ENCODE peak calls at places on chromosomes 5 and 9, in ten cellular contexts. G, K, Q, J, X, A, O, E, Y and S are unnamed samples.

GRCh38 chr9:135565141-135565628 is 3.6 kb downstream of the PAEP start:
- DNase-seq in G (no peak), K (peak), Q (no peak), J (no peak), X (peak), A (peak), O (no peak), E (no peak), Y (no peak), S (no peak)

GRCh38 chr5:10760033-10760975 is 730 bp downstream of the DAP start:
- DNase-seq in G (peak), K (no peak), Q (peak), J (peak), X (peak), A (peak), O (peak), E (peak), Y (no peak), S (no peak)

GRCh38 chr5:168152660-168153059 is 138.8 kb upstream of the WWC1 start:
- DNase-seq in G (no peak), K (no peak), Q (no peak), J (no peak), X (no peak), A (no peak), O (no peak), E (no peak), Y (no peak), S (no peak)

GRCh38 chr5:149588947-149589346 is 7.6 kb downstream of the ARHGEF37 start:
- DNase-seq in G (no peak), K (no peak), Q (no peak), J (no peak), X (no peak), A (no peak), O (no peak), E (no peak), Y (no peak), S (no peak)

GRCh38 chr5:109404428-109404960 is 5.3 kb downstream of the PJA2 start:
- DNase-seq in G (no peak), K (no peak), Q (no peak), J (no peak), X (no peak), A (no peak), O (no peak), E (no peak), Y (no peak), S (no peak)

GRCh38 chr5:87277279-87277835 is 9.7 kb downstream of the RASA1 start:
- DNase-seq in G (no peak), K (no peak), Q (no peak), J (no peak), X (no peak), A (no peak), O (no peak), E (no peak), Y (no peak), S (no peak)

GRCh38 chr5:173069661-173070060 is 13.5 kb downstream of the CREBRF start:
- DNase-seq in G (no peak), K (no peak), Q (no peak), J (no peak), X (no peak), A (no peak), O (no peak), E (no peak), Y (no peak), S (no peak)

GRCh38 chr5:39399135-39400036 is 25.4 kb downstream of the DAB2 start:
- DNase-seq in G (no peak), K (no peak), Q (no peak), J (peak), X (no peak), A (peak), O (no peak), E (peak), Y (no peak), S (no peak)

GRCh38 chr9:93005876-93006275 is 52.6 kb upstream of the SUSD3 start:
- DNase-seq in G (no peak), K (no peak), Q (no peak), J (no peak), X (no peak), A (peak), O (peak), E (no peak), Y (no peak), S (peak)

GRCh38 chr9:86549920-86550319 is 195.7 kb upstream of the TUT7 start:
- DNase-seq in G (no peak), K (no peak), Q (no peak), J (no peak), X (no peak), A (no peak), O (no peak), E (no peak), Y (no peak), S (no peak)

GRCh38 chr9:76486151-76486550 is 27.2 kb downstream of the GCNT1 start:
- DNase-seq in G (no peak), K (no peak), Q (no peak), J (no peak), X (no peak), A (no peak), O (no peak), E (no peak), Y (no peak), S (no peak)

GRCh38 chr9:125472926-125473701 is 211.5 kb downstream of the GAPVD1 start:
- DNase-seq in G (no peak), K (no peak), Q (no peak), J (no peak), X (no peak), A (peak), O (no peak), E (peak), Y (no peak), S (no peak)

GRCh38 chr9:88418715-88419540 is 30.7 kb downstream of the SPIN1 start:
- DNase-seq in G (no peak), K (no peak), Q (no peak), J (no peak), X (no peak), A (no peak), O (no peak), E (no peak), Y (no peak), S (no peak)

GRCh38 chr9:13324988-13325387 is 45.5 kb upstream of the MPDZ start:
- DNase-seq in G (no peak), K (no peak), Q (no peak), J (no peak), X (no peak), A (no peak), O (peak), E (no peak), Y (no peak), S (no peak)

GRCh38 chr9:72773570-72773969 is 179.3 kb downstream of the ALDH1A1 start:
- DNase-seq in G (no peak), K (no peak), Q (no peak), J (no peak), X (no peak), A (no peak), O (no peak), E (no peak), Y (no peak), S (no peak)

GRCh38 chr9:97830884-97831829 is 21.9 kb upstream of the FOXE1 start:
- DNase-seq in G (no peak), K (no peak), Q (no peak), J (no peak), X (no peak), A (no peak), O (no peak), E (no peak), Y (no peak), S (no peak)

GRCh38 chr9:124017929-124018730 is 6.6 kb downstream of the LHX2 start:
- DNase-seq in G (no peak), K (no peak), Q (no peak), J (no peak), X (no peak), A (no peak), O (no peak), E (no peak), Y (peak), S (no peak)

GRCh38 chr5:102792705-102793104 is 37.6 kb downstream of the PAM start:
- DNase-seq in G (no peak), K (no peak), Q (no peak), J (no peak), X (no peak), A (no peak), O (no peak), E (no peak), Y (no peak), S (no peak)

GRCh38 chr5:173001229-173001841 is 17.8 kb downstream of the ATP6V0E1 start:
- DNase-seq in G (no peak), K (no peak), Q (no peak), J (no peak), X (no peak), A (no peak), O (no peak), E (no peak), Y (no peak), S (peak)

GRCh38 chr5:92508271-92508670 is 1072.7 kb downstream of the NR2F1-AS1 start:
- DNase-seq in G (no peak), K (no peak), Q (no peak), J (no peak), X (no peak), A (no peak), O (no peak), E (no peak), Y (no peak), S (no peak)

GRCh38 chr9:113361304-113362018 is 12.1 kb downstream of the BSPRY start:
- DNase-seq in G (no peak), K (no peak), Q (no peak), J (no peak), X (no peak), A (no peak), O (no peak), E (no peak), Y (no peak), S (no peak)

GRCh38 chr9:13278368-13279246 is 885 bp downstream of the MPDZ start:
- DNase-seq in G (peak), K (peak), Q (no peak), J (no peak), X (peak), A (peak), O (peak), E (peak), Y (peak), S (no peak)

GRCh38 chr9:113649054-113649453 is 185.5 kb downstream of the RGS3 start:
- DNase-seq in G (peak), K (peak), Q (no peak), J (no peak), X (no peak), A (no peak), O (no peak), E (peak), Y (peak), S (no peak)

GRCh38 chr5:97026721-97027120 is 90.8 kb downstream of the LNPEP start:
- DNase-seq in G (no peak), K (no peak), Q (no peak), J (no peak), X (no peak), A (no peak), O (no peak), E (no peak), Y (no peak), S (no peak)

GRCh38 chr9:338602-339001 is 123.9 kb downstream of the DOCK8 start:
- DNase-seq in G (no peak), K (no peak), Q (no peak), J (no peak), X (no peak), A (no peak), O (no peak), E (no peak), Y (no peak), S (no peak)

GRCh38 chr9:93813687-93814560 is 141.2 kb downstream of the BARX1 start:
- DNase-seq in G (peak), K (peak), Q (no peak), J (no peak), X (no peak), A (no peak), O (no peak), E (no peak), Y (peak), S (no peak)

GRCh38 chr9:117664419-117664818 is 39.8 kb upstream of the TLR4 start:
- DNase-seq in G (no peak), K (no peak), Q (no peak), J (no peak), X (no peak), A (no peak), O (no peak), E (no peak), Y (no peak), S (no peak)

GRCh38 chr5:62259699-62260220 is 46.2 kb upstream of the KIF2A start:
- DNase-seq in G (no peak), K (no peak), Q (no peak), J (no peak), X (no peak), A (no peak), O (no peak), E (no peak), Y (no peak), S (no peak)

GRCh38 chr5:102720954-102721353 is 34.2 kb upstream of the PAM start:
- DNase-seq in G (no peak), K (no peak), Q (no peak), J (no peak), X (no peak), A (no peak), O (no peak), E (no peak), Y (no peak), S (no peak)

GRCh38 chr9:92968081-92968480 is 20.8 kb downstream of the FGD3 start:
- DNase-seq in G (no peak), K (peak), Q (no peak), J (no peak), X (peak), A (no peak), O (no peak), E (no peak), Y (peak), S (no peak)

GRCh38 chr5:163614787-163615186 is 109.4 kb downstream of the MAT2B start:
- DNase-seq in G (no peak), K (no peak), Q (no peak), J (no peak), X (no peak), A (no peak), O (no peak), E (no peak), Y (no peak), S (no peak)

GRCh38 chr9:98519641-98520040 is 189.1 kb downstream of the GABBR2 start:
- DNase-seq in G (no peak), K (no peak), Q (no peak), J (no peak), X (no peak), A (no peak), O (no peak), E (no peak), Y (no peak), S (no peak)

GRCh38 chr9:89522261-89522978 is 24.5 kb upstream of the SEMA4D start:
- DNase-seq in G (peak), K (peak), Q (peak), J (no peak), X (peak), A (no peak), O (no peak), E (peak), Y (no peak), S (no peak)

GRCh38 chr9:129413537-129414376 is 207.1 kb downstream of the C9orf50 start:
- DNase-seq in G (peak), K (peak), Q (peak), J (peak), X (peak), A (peak), O (peak), E (peak), Y (peak), S (peak)

GRCh38 chr9:74821636-74822035 is 66.1 kb downstream of the TRPM6 start:
- DNase-seq in G (no peak), K (no peak), Q (no peak), J (no peak), X (no peak), A (no peak), O (no peak), E (no peak), Y (no peak), S (no peak)

GRCh38 chr5:51582871-51583384 is 199.7 kb downstream of the ISL1 start:
- DNase-seq in G (no peak), K (no peak), Q (no peak), J (no peak), X (no peak), A (no peak), O (no peak), E (no peak), Y (no peak), S (no peak)

GRCh38 chr9:13942695-13943094 is 371.2 kb downstream of the NFIB start:
- DNase-seq in G (no peak), K (no peak), Q (no peak), J (no peak), X (no peak), A (no peak), O (no peak), E (no peak), Y (no peak), S (no peak)

GRCh38 chr9:136900988-136901515 is 14.7 kb downstream of the TRAF2 start:
- DNase-seq in G (no peak), K (no peak), Q (no peak), J (no peak), X (peak), A (no peak), O (peak), E (peak), Y (no peak), S (no peak)

GRCh38 chr9:136901516-136902258 is 15.4 kb downstream of the TRAF2 start:
- DNase-seq in G (peak), K (peak), Q (peak), J (peak), X (peak), A (no peak), O (peak), E (peak), Y (no peak), S (no peak)

GRCh38 chr9:136900556-136900955 is 14.2 kb downstream of the TRAF2 start:
- DNase-seq in G (no peak), K (no peak), Q (no peak), J (no peak), X (no peak), A (no peak), O (no peak), E (no peak), Y (no peak), S (no peak)

GRCh38 chr9:136903041-136903554 is 16.8 kb downstream of the TRAF2 start:
- DNase-seq in G (no peak), K (peak), Q (no peak), J (no peak), X (peak), A (no peak), O (peak), E (peak), Y (no peak), S (no peak)

GRCh38 chr9:136902259-136902821 is 16.0 kb downstream of the TRAF2 start:
- DNase-seq in G (peak), K (peak), Q (peak), J (no peak), X (peak), A (no peak), O (peak), E (peak), Y (peak), S (no peak)
- TF ChIP-seq POLR2AphosphoS5 in G (peak), K (peak), Q (no peak), J (no peak), X (peak), A (no peak), O (peak), E (peak), Y (no peak), S (peak)

DNA sequence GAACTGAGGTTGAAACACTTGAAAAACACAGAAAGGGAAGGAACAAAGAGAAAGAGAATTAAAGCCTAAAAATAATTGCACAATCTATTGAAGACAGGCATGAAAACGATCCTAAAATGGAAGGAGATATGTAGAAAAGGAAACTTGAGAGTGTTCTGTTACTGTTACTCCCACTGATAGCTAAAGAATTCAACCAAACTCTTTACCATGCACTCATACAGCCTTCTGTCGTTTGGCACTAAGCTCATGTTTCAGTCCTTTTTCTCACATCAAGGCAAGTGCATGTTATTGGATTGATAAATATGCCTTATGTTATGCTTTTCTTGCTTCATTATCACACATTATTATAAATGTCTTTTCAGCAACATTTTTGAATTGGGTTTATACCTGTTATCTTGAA is 696.5 kb downstream of the EFNA5 start:
- DNase-seq in G (no peak), K (no peak), Q (no peak), J (no peak), X (no peak), A (no peak), O (no peak), E (no peak), Y (no peak), S (no peak)
- TF ChIP-seq POLR2AphosphoS5 in G (no peak), K (no peak), Q (no peak), J (no peak), X (no peak), A (no peak), O (no peak), E (no peak), Y (no peak), S (no peak)

GRCh38 chr9:18492612-18493011 is 18.7 kb downstream of the ADAMTSL1 start:
- DNase-seq in G (no peak), K (no peak), Q (no peak), J (no peak), X (no peak), A (no peak), O (no peak), E (no peak), Y (no peak), S (no peak)

GRCh38 chr9:18493361-18494015 is 19.5 kb downstream of the ADAMTSL1 start:
- DNase-seq in G (no peak), K (no peak), Q (no peak), J (no peak), X (no peak), A (no peak), O (no peak), E (no peak), Y (no peak), S (no peak)

GRCh38 chr9:18489861-18490260 is 15.9 kb downstream of the ADAMTSL1 start:
- DNase-seq in G (no peak), K (no peak), Q (no peak), J (no peak), X (no peak), A (no peak), O (no peak), E (no peak), Y (no peak), S (no peak)

GRCh38 chr9:18487620-18488019 is 13.7 kb downstream of the ADAMTSL1 start:
- DNase-seq in G (no peak), K (no peak), Q (no peak), J (no peak), X (no peak), A (no peak), O (no peak), E (no peak), Y (no peak), S (no peak)

DNA sequence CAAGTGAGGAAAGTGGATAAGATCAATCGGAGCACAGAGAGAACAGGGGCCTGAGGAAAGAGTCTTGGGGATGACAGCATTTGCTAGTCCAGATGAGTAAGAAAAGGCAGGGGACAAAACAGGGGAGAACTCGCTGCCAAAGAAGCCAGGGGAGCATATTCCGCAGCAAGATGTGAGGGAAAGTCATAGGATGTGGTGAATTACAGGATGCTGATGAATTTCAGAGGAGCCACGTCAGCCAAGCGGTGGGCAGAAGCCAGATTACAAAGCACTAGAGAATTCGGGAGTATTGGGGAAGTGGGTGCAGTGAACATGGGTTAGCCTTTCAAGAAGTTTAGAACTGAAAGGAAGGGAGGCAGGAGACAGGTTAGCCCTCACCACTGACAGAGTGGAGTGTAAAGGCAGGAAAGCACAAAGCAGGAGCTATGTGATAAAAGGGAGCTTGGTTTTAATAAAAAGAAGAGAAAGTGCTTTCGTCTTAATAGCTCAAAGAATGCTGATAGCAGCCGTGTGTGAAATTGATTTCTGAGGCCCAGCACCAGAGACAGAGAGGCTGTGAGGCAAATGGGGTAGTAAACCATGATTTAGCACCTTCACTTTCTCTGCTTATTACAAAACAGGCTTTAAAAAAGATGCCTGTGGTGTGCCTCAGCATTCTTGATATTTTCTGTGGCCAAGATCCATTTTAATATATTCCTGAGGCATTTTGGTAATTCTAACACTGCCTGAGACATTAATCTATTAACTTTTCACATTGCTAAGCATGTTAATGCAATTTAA is 16.8 kb downstream of the ADAMTSL1 start:
- DNase-seq in G (no peak), K (no peak), Q (no peak), J (no peak), X (no peak), A (no peak), O (no peak), E (no peak), Y (peak), S (no peak)
- TF ChIP-seq POLR2AphosphoS5 in G (no peak), K (no peak), Q (no peak), J (no peak), X (peak), A (no peak), O (no peak), E (no peak), Y (no peak), S (no peak)

GRCh38 chr5:171750316-171750788 is 35.3 kb upstream of the SMIM23 start:
- DNase-seq in G (peak), K (no peak), Q (no peak), J (peak), X (no peak), A (no peak), O (no peak), E (no peak), Y (no peak), S (no peak)
- TF ChIP-seq POLR2AphosphoS5 in G (no peak), K (peak), Q (no peak), J (no peak), X (no peak), A (no peak), O (no peak), E (no peak), Y (no peak), S (peak)